ENCODE peak calls at places on chromosome 1, in eight cellular contexts. One of them, this sample, is unnamed. For H3K36me3, the result is how much of the 10 kb centered on the place peaks cover.

GRCh38 chr1:6996371-6996770 is 211.1 kb downstream of the CAMTA1 start:
- DNase-seq in fibroblast of lung: no peak
- DNase-seq in tibial nerve: no peak
- DNase-seq in CD8-positive, alpha-beta T cell: no peak
- DNase-seq in cardiac muscle cell: no peak
- DNase-seq in H1: no peak
- DNase-seq in left ventricle myocardium inferior: no peak
- DNase-seq in body of pancreas: no peak
- DNase-seq in this sample: no peak

GRCh38 chr1:53066433-53066832 is 4.4 kb downstream of the PODN start:
- DNase-seq in left ventricle myocardium inferior: peak
- DNase-seq in H1: no peak
- DNase-seq in fibroblast of lung: peak
- DNase-seq in cardiac muscle cell: no peak
- DNase-seq in body of pancreas: no peak
- DNase-seq in tibial nerve: no peak
- DNase-seq in CD8-positive, alpha-beta T cell: no peak
- DNase-seq in this sample: no peak

GRCh38 chr1:209425959-209426358 is 157.6 kb upstream of the CAMK1G start:
- DNase-seq in H1: no peak
- DNase-seq in fibroblast of lung: no peak
- DNase-seq in left ventricle myocardium inferior: no peak
- DNase-seq in cardiac muscle cell: no peak
- DNase-seq in CD8-positive, alpha-beta T cell: no peak
- DNase-seq in body of pancreas: no peak
- DNase-seq in tibial nerve: no peak
- DNase-seq in this sample: no peak

GRCh38 chr1:59261537-59261936 is 35.4 kb upstream of the FGGY start:
- DNase-seq in H1: no peak
- DNase-seq in body of pancreas: no peak
- DNase-seq in fibroblast of lung: peak
- DNase-seq in CD8-positive, alpha-beta T cell: no peak
- DNase-seq in cardiac muscle cell: no peak
- DNase-seq in tibial nerve: no peak
- DNase-seq in left ventricle myocardium inferior: no peak
- DNase-seq in this sample: no peak

GRCh38 chr1:85611856-85612255 is 31.3 kb downstream of the CCN1 start:
- DNase-seq in tibial nerve: peak
- DNase-seq in fibroblast of lung: peak
- DNase-seq in CD8-positive, alpha-beta T cell: no peak
- DNase-seq in H1: no peak
- DNase-seq in body of pancreas: peak
- DNase-seq in left ventricle myocardium inferior: no peak
- DNase-seq in cardiac muscle cell: peak
- DNase-seq in this sample: peak

GRCh38 chr1:54360165-54361005 is 45.8 kb downstream of the SSBP3 start:
- DNase-seq in cardiac muscle cell: no peak
- DNase-seq in left ventricle myocardium inferior: no peak
- DNase-seq in fibroblast of lung: no peak
- DNase-seq in tibial nerve: no peak
- DNase-seq in CD8-positive, alpha-beta T cell: no peak
- DNase-seq in body of pancreas: no peak
- DNase-seq in H1: no peak
- DNase-seq in this sample: no peak

GRCh38 chr1:17875882-17876280 is 120.7 kb downstream of the ACTL8 start:
- DNase-seq in cardiac muscle cell: peak
- DNase-seq in left ventricle myocardium inferior: peak
- DNase-seq in body of pancreas: no peak
- DNase-seq in fibroblast of lung: peak
- DNase-seq in H1: no peak
- DNase-seq in tibial nerve: no peak
- DNase-seq in CD8-positive, alpha-beta T cell: no peak
- DNase-seq in this sample: no peak

GRCh38 chr1:10753279-10753678 is 43.2 kb downstream of the CASZ1 start:
- DNase-seq in fibroblast of lung: no peak
- DNase-seq in CD8-positive, alpha-beta T cell: no peak
- DNase-seq in left ventricle myocardium inferior: no peak
- DNase-seq in body of pancreas: no peak
- DNase-seq in cardiac muscle cell: no peak
- DNase-seq in tibial nerve: no peak
- DNase-seq in H1: no peak
- DNase-seq in this sample: no peak

GRCh38 chr1:51728611-51729155 is 111.8 kb downstream of the OSBPL9 start:
- DNase-seq in cardiac muscle cell: no peak
- DNase-seq in tibial nerve: no peak
- DNase-seq in H1: no peak
- DNase-seq in left ventricle myocardium inferior: no peak
- DNase-seq in CD8-positive, alpha-beta T cell: no peak
- DNase-seq in body of pancreas: no peak
- DNase-seq in fibroblast of lung: peak
- DNase-seq in this sample: no peak

DNA sequence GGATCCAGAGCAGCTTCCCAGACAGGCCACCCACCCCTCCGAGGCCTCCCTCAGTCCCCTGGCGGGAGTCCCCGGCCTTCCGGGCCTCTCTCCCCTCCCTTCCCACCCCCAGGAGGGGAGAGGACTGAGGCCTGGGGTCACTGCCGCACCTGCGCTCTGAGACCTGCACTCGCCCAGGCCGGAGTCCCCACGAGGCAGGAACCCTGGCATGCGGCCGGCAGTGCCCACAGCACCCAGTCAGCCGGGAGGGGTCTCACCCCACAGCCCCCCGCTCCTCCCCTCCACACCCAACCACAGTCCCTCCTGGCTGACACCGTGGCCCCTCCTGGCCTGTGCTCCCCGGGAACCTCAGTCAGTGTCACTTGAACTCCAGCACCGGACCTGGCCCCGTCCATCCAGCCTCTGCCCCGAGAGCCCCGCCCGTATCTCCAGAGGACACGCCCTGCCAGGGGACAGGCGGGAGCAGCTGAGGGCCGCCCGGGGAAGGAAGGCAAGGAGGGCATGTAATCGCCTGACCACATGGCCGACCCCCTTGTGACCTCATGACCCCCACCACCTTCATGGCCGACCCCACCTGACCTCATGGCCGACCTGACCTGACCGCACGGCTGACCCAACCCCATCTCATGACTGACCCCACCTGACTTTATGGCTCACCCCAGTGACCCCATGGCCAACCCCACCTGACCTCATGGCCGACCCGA is 28.7 kb upstream of the TTLL10 start:
- DNase-seq in left ventricle myocardium inferior: no peak
- DNase-seq in body of pancreas: no peak
- DNase-seq in cardiac muscle cell: no peak
- DNase-seq in CD8-positive, alpha-beta T cell: no peak
- DNase-seq in fibroblast of lung: no peak
- DNase-seq in H1: no peak
- DNase-seq in tibial nerve: no peak
- DNase-seq in this sample: no peak
- H3K4me3 ChIP-seq in left ventricle myocardium inferior: no peak
- H3K4me3 ChIP-seq in body of pancreas: no peak
- H3K4me3 ChIP-seq in cardiac muscle cell: no peak
- H3K4me3 ChIP-seq in CD8-positive, alpha-beta T cell: no peak
- H3K4me3 ChIP-seq in fibroblast of lung: no peak
- H3K4me3 ChIP-seq in H1: no peak
- H3K4me3 ChIP-seq in tibial nerve: no peak
- H3K4me3 ChIP-seq in this sample: no peak

GRCh38 chr1:25239681-25240541 is 7.3 kb downstream of the RSRP1 start:
- DNase-seq in tibial nerve: peak
- DNase-seq in CD8-positive, alpha-beta T cell: peak
- DNase-seq in cardiac muscle cell: peak
- DNase-seq in body of pancreas: peak
- DNase-seq in fibroblast of lung: peak
- DNase-seq in left ventricle myocardium inferior: peak
- DNase-seq in H1: peak
- DNase-seq in this sample: peak
- TF ChIP-seq CTCF in tibial nerve: peak
- TF ChIP-seq CTCF in CD8-positive, alpha-beta T cell: peak
- TF ChIP-seq CTCF in cardiac muscle cell: peak
- TF ChIP-seq CTCF in body of pancreas: no peak
- TF ChIP-seq CTCF in fibroblast of lung: peak
- TF ChIP-seq CTCF in left ventricle myocardium inferior: peak
- TF ChIP-seq CTCF in H1: peak
- TF ChIP-seq CTCF in this sample: peak

GRCh38 chr1:19200281-19200604 is 9.8 kb downstream of the UBR4 start:
- DNase-seq in H1: no peak
- DNase-seq in CD8-positive, alpha-beta T cell: no peak
- DNase-seq in left ventricle myocardium inferior: no peak
- DNase-seq in body of pancreas: no peak
- DNase-seq in fibroblast of lung: no peak
- DNase-seq in tibial nerve: no peak
- DNase-seq in cardiac muscle cell: no peak
- DNase-seq in this sample: no peak
- H3K36me3 ChIP-seq in H1: under half
- H3K36me3 ChIP-seq in CD8-positive, alpha-beta T cell: under half
- H3K36me3 ChIP-seq in left ventricle myocardium inferior: half or more
- H3K36me3 ChIP-seq in body of pancreas: under half
- H3K36me3 ChIP-seq in fibroblast of lung: under half
- H3K36me3 ChIP-seq in tibial nerve: under half
- H3K36me3 ChIP-seq in cardiac muscle cell: under half
- H3K36me3 ChIP-seq in this sample: under half

GRCh38 chr1:147545133-147545532 is 3.8 kb downstream of the BCL9 start:
- DNase-seq in left ventricle myocardium inferior: no peak
- DNase-seq in fibroblast of lung: peak
- DNase-seq in CD8-positive, alpha-beta T cell: peak
- DNase-seq in H1: peak
- DNase-seq in tibial nerve: no peak
- DNase-seq in cardiac muscle cell: no peak
- DNase-seq in body of pancreas: peak
- DNase-seq in this sample: peak
- H3K4me3 ChIP-seq in left ventricle myocardium inferior: no peak
- H3K4me3 ChIP-seq in fibroblast of lung: no peak
- H3K4me3 ChIP-seq in CD8-positive, alpha-beta T cell: peak
- H3K4me3 ChIP-seq in H1: no peak
- H3K4me3 ChIP-seq in tibial nerve: no peak
- H3K4me3 ChIP-seq in cardiac muscle cell: no peak
- H3K4me3 ChIP-seq in body of pancreas: no peak
- H3K4me3 ChIP-seq in this sample: no peak

DNA sequence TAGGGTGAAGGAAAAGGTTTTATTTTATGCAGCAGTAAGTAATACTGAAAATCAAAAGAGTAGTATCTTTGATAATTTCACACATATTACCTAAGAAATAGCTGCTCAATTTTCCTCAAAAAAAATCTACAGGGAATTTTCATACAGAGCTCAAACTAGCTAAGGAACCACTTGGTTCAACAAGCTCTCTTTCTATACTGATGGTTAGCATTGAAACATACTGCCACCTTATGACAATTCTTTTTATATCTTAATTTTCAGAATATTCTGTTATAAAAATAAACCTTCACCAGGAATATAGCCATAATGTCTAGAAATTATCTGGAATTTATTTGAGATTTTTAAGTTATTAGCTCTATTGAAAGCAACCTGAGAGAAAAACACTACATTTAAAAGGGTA is 142.1 kb downstream of the DPYD start:
- DNase-seq in body of pancreas: no peak
- DNase-seq in left ventricle myocardium inferior: no peak
- DNase-seq in cardiac muscle cell: no peak
- DNase-seq in H1: no peak
- DNase-seq in fibroblast of lung: peak
- DNase-seq in CD8-positive, alpha-beta T cell: no peak
- DNase-seq in tibial nerve: no peak
- DNase-seq in this sample: no peak
- TF ChIP-seq CTCF in body of pancreas: no peak
- TF ChIP-seq CTCF in left ventricle myocardium inferior: peak
- TF ChIP-seq CTCF in cardiac muscle cell: no peak
- TF ChIP-seq CTCF in H1: no peak
- TF ChIP-seq CTCF in fibroblast of lung: no peak
- TF ChIP-seq CTCF in CD8-positive, alpha-beta T cell: no peak
- TF ChIP-seq CTCF in tibial nerve: no peak
- TF ChIP-seq CTCF in this sample: no peak

DNA sequence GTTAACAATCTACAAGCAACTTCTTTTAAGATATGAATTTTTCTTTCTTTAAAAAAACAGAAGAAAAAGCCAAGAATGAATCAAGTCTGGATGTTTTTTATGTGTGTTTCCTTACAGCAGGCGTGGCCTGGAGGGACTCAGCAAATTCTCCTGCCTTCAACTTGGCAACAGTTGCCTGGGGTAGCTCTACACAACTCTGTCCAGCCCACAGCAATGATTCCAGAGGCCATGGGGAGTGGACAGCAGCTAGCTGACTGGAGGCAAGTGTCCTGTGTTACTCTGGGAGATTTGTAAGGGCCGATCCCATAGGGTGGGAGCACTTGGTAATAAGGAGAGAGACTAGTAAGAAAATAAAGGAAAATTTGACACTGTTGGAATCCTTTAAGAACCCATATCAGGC is 13.3 kb upstream of the OLFML3 start:
- DNase-seq in cardiac muscle cell: no peak
- DNase-seq in body of pancreas: no peak
- DNase-seq in left ventricle myocardium inferior: no peak
- DNase-seq in CD8-positive, alpha-beta T cell: no peak
- DNase-seq in fibroblast of lung: no peak
- DNase-seq in tibial nerve: no peak
- DNase-seq in H1: no peak
- DNase-seq in this sample: no peak
- H3K36me3 ChIP-seq in cardiac muscle cell: half or more
- H3K36me3 ChIP-seq in body of pancreas: under half
- H3K36me3 ChIP-seq in left ventricle myocardium inferior: half or more
- H3K36me3 ChIP-seq in CD8-positive, alpha-beta T cell: half or more
- H3K36me3 ChIP-seq in fibroblast of lung: under half
- H3K36me3 ChIP-seq in tibial nerve: under half
- H3K36me3 ChIP-seq in H1: half or more
- H3K36me3 ChIP-seq in this sample: under half

GRCh38 chr1:107618539-107618938 is 346.4 kb downstream of the VAV3 start:
- DNase-seq in H1: no peak
- DNase-seq in CD8-positive, alpha-beta T cell: no peak
- DNase-seq in body of pancreas: no peak
- DNase-seq in tibial nerve: no peak
- DNase-seq in left ventricle myocardium inferior: no peak
- DNase-seq in cardiac muscle cell: no peak
- DNase-seq in fibroblast of lung: no peak
- DNase-seq in this sample: no peak

GRCh38 chr1:107623431-107623830 is 341.5 kb downstream of the VAV3 start:
- DNase-seq in H1: no peak
- DNase-seq in body of pancreas: no peak
- DNase-seq in cardiac muscle cell: no peak
- DNase-seq in fibroblast of lung: no peak
- DNase-seq in CD8-positive, alpha-beta T cell: no peak
- DNase-seq in left ventricle myocardium inferior: no peak
- DNase-seq in tibial nerve: no peak
- DNase-seq in this sample: no peak

GRCh38 chr1:107622540-107622939 is 342.4 kb downstream of the VAV3 start:
- DNase-seq in cardiac muscle cell: no peak
- DNase-seq in fibroblast of lung: no peak
- DNase-seq in left ventricle myocardium inferior: no peak
- DNase-seq in CD8-positive, alpha-beta T cell: no peak
- DNase-seq in tibial nerve: no peak
- DNase-seq in H1: no peak
- DNase-seq in body of pancreas: no peak
- DNase-seq in this sample: no peak

GRCh38 chr1:107622975-107623374 is 342.0 kb downstream of the VAV3 start:
- DNase-seq in CD8-positive, alpha-beta T cell: no peak
- DNase-seq in tibial nerve: no peak
- DNase-seq in body of pancreas: no peak
- DNase-seq in left ventricle myocardium inferior: no peak
- DNase-seq in H1: no peak
- DNase-seq in cardiac muscle cell: no peak
- DNase-seq in fibroblast of lung: peak
- DNase-seq in this sample: no peak

GRCh38 chr1:107620753-107621152 is 344.2 kb downstream of the VAV3 start:
- DNase-seq in body of pancreas: no peak
- DNase-seq in CD8-positive, alpha-beta T cell: no peak
- DNase-seq in cardiac muscle cell: no peak
- DNase-seq in H1: no peak
- DNase-seq in tibial nerve: no peak
- DNase-seq in left ventricle myocardium inferior: no peak
- DNase-seq in fibroblast of lung: no peak
- DNase-seq in this sample: no peak
- H3K4me3 ChIP-seq in body of pancreas: no peak
- H3K4me3 ChIP-seq in CD8-positive, alpha-beta T cell: no peak
- H3K4me3 ChIP-seq in cardiac muscle cell: no peak
- H3K4me3 ChIP-seq in H1: no peak
- H3K4me3 ChIP-seq in tibial nerve: no peak
- H3K4me3 ChIP-seq in left ventricle myocardium inferior: no peak
- H3K4me3 ChIP-seq in fibroblast of lung: no peak
- H3K4me3 ChIP-seq in this sample: no peak